ENCODE peak calls at places on chromosomes 16 and 17, in eight cellular contexts. P is cardiac muscle cell; N is uterus; Z is A549; A is CD4-positive, alpha-beta memory T cell; D is lower lobe of right lung; T is HCT116; U is astrocyte of the spinal cord. W is an unnamed sample.

GRCh38 chr17:2563543-2563942 is 29.9 kb upstream of the PAFAH1B1 start:
- DNase-seq in P (no peak), N (no peak), Z (no peak), A (no peak), D (no peak), T (no peak), U (no peak), W (no peak)

GRCh38 chr16:24255446-24256352 is at the start of gene CACNG3:
- DNase-seq in P (peak; percentile 38), N (no peak), Z (peak; percentile 10), A (peak; percentile 42), D (peak; percentile 60), T (no peak), U (peak; percentile 1), W (peak; percentile 79)

GRCh38 chr17:65278050-65278819 is 141.1 kb downstream of the RGS9 start:
- DNase-seq in P (peak; percentile 73), N (peak; percentile 24), Z (peak; percentile 87), A (no peak), D (peak; percentile 50), T (peak; percentile 57), U (peak; percentile 67), W (peak; percentile 76)

GRCh38 chr16:78894872-78895271 is 705.7 kb downstream of the MAF start:
- DNase-seq in P (no peak), N (no peak), Z (no peak), A (peak; percentile 72), D (no peak), T (no peak), U (no peak), W (no peak)

GRCh38 chr17:4641297-4642195 is at the start of gene ALOX15:
- DNase-seq in P (no peak), N (no peak), Z (peak; percentile 21), A (no peak), D (no peak), T (no peak), U (no peak), W (no peak)

GRCh38 chr17:15999974-16000827 is 577 bp downstream of the TTC19 start:
- DNase-seq in P (peak; percentile 44), N (peak; percentile 47), Z (no peak), A (no peak), D (no peak), T (no peak), U (peak; percentile 38), W (peak; percentile 37)

GRCh38 chr17:50620848-50621247 is 13.8 kb upstream of the ABCC3 start:
- DNase-seq in P (no peak), N (no peak), Z (no peak), A (no peak), D (no peak), T (no peak), U (no peak), W (no peak)

GRCh38 chr17:6079155-6079554 is 9.0 kb downstream of the WSCD1 start:
- DNase-seq in P (no peak), N (no peak), Z (no peak), A (no peak), D (no peak), T (no peak), U (peak; percentile 59), W (no peak)

GRCh38 chr17:50196826-50197225 is 4.6 kb downstream of the COL1A1 start:
- DNase-seq in P (peak; percentile 62), N (no peak), Z (no peak), A (no peak), D (no peak), T (no peak), U (peak; percentile 56), W (no peak)

GRCh38 chr17:45814622-45815606 is 29.8 kb upstream of the SPPL2C start:
- DNase-seq in P (no peak), N (no peak), Z (no peak), A (no peak), D (no peak), T (no peak), U (no peak), W (no peak)

GRCh38 chr16:24364596-24364995 is 108.5 kb downstream of the CACNG3 start:
- DNase-seq in P (no peak), N (no peak), Z (no peak), A (no peak), D (no peak), T (no peak), U (no peak), W (no peak)

GRCh38 chr17:58507123-58507634 is 7.3 kb downstream of the MTMR4 start:
- DNase-seq in P (peak; percentile 38), N (no peak), Z (no peak), A (no peak), D (peak; percentile 71), T (no peak), U (peak; percentile 70), W (no peak)

GRCh38 chr17:1180958-1181768 is 1.4 kb upstream of the ABR start:
- DNase-seq in P (no peak), N (no peak), Z (no peak), A (no peak), D (no peak), T (no peak), U (no peak), W (no peak)

DNA sequence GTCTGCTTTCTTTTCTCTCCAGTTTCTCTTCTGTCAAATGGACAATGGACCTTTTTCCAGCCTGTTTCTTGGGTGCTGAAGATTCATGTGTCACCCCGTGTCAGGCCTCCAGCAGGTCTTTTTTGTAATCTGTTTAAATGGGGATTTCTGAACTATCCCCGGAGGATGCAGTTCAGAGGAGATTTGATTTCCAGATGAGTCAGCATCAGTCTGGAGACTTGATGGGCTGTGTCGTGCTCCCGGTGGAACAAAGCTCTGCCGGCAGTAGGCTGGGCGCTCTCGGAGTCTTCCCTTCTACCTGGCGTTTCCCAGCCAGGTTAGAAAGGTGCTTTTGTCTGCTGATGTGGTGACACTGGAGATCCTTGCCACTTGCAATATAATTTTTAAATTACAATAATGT is 440.6 kb downstream of the HS3ST3B1 start:
- DNase-seq in P (peak; percentile 29), N (no peak), Z (peak; percentile 33), A (no peak), D (no peak), T (no peak), U (peak; percentile 27), W (no peak)
- H3K4me3 ChIP-seq in P (no peak overlapping the region), N (no peak overlapping the region), Z (no peak overlapping the region), A (no peak overlapping the region), D (no peak overlapping the region), T (no peak overlapping the region), U (no peak overlapping the region), W (no peak overlapping the region)

GRCh38 chr17:13541032-13541480 is 60.7 kb downstream of the HS3ST3A1 start:
- DNase-seq in P (peak; percentile 95), N (peak; percentile 33), Z (peak; percentile 6), A (no peak), D (no peak), T (peak; percentile 41), U (peak; percentile 97), W (no peak)
- H3K4me3 ChIP-seq in P (no peak overlapping the region), N (no peak overlapping the region), Z (no peak overlapping the region), A (no peak overlapping the region), D (no peak overlapping the region), T (peak overlapping the region; percentile 17), U (no peak overlapping the region), W (no peak overlapping the region)

GRCh38 chr16:2235234-2235651 is 1.0 kb upstream of the DNASE1L2 start:
- DNase-seq in P (no peak), N (no peak), Z (no peak), A (no peak), D (no peak), T (no peak), U (no peak), W (no peak)

GRCh38 chr16:2237076-2237551 is 870 bp downstream of the DNASE1L2 start:
- DNase-seq in P (no peak), N (no peak), Z (no peak), A (no peak), D (no peak), T (no peak), U (no peak), W (peak; percentile 38)

GRCh38 chr16:2236362-2237075 is at the start of gene DNASE1L2:
- DNase-seq in P (peak; percentile 41), N (no peak), Z (no peak), A (no peak), D (no peak), T (no peak), U (no peak), W (peak; percentile 56)

GRCh38 chr16:2234813-2235170 is 1.5 kb upstream of the DNASE1L2 start:
- DNase-seq in P (no peak), N (no peak), Z (no peak), A (no peak), D (no peak), T (no peak), U (no peak), W (no peak)

DNA sequence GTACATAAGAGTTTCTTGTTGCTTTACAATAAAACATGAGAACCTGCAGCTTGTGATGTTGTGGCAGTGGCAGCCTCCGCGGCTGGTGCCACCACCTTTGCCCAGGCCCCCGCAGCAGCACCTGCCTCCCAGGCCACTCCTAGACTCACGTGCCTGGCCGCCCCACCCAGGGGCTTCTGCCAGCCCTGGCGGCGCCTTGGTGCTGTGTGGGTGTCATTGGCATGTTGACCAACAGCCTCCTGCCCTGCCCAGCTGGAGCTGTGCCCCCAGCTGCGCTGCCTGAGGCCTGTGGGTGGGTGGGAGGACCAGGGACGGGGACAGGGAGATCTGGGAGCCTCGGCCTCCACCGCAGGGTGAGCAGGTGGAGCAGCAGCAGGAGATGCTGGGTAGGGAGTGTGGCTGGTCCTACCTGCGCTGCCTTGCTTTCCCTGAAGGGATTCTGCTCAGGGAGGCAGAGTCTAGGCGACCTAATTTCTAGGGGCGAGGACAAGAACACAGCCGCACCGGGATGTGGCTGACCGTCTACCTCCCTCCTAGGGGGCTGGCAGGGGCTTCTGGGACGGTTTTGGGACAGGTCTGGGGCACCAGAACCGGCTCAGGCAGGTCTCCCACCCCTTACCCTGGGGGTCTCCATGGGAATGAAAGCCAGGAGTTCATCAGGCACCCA is 416 bp upstream of the DNASE1L2 start:
- DNase-seq in P (no peak), N (no peak), Z (no peak), A (no peak), D (no peak), T (no peak), U (no peak), W (no peak)
- H3K4me3 ChIP-seq in P (peak overlapping the region; percentile 28), N (no peak overlapping the region), Z (no peak overlapping the region), A (no peak overlapping the region), D (no peak overlapping the region), T (no peak overlapping the region), U (no peak overlapping the region), W (no peak overlapping the region)

GRCh38 chr17:48678141-48678971 is 44.0 kb downstream of the PRAC1 start:
- DNase-seq in P (peak; percentile 58), N (peak; percentile 43), Z (peak; percentile 86), A (peak; percentile 56), D (peak; percentile 69), T (peak; percentile 28), U (peak; percentile 43), W (peak; percentile 67)
- H3K4me3 ChIP-seq in P (no peak overlapping the region), N (no peak overlapping the region), Z (peak overlapping the region; percentile 3), A (no peak overlapping the region), D (no peak overlapping the region), T (peak overlapping the region; percentile 26), U (no peak overlapping the region), W (peak overlapping the region; percentile 26)

W was measured in HAP-1.